ENCODE peak calls at places on chromosomes 7 and 10, in ten cellular contexts. D, E, Y, I, F, C, N, J, B and X are unnamed samples. For H3K4me1, the result is how much of the 10 kb centered on the place peaks cover.

GRCh38 chr7:103504505-103505135 is 58.6 kb upstream of the SLC26A5 start:
- DNase-seq in F (no peak), Y (no peak), J (no peak), E (no peak), N (peak), I (no peak), C (no peak), B (no peak), D (no peak), X (no peak)

GRCh38 chr7:115477193-115477651 is 553.3 kb downstream of the TFEC start:
- DNase-seq in F (no peak), E (no peak), Y (no peak), B (no peak), D (no peak), C (peak), N (peak), J (peak), I (no peak), X (peak)

GRCh38 chr10:94413374-94413773 is 11.0 kb downstream of the TBC1D12 start:
- DNase-seq in I (no peak), B (no peak), F (no peak), Y (no peak), E (no peak), C (no peak), J (no peak), D (no peak), N (no peak), X (no peak)

GRCh38 chr10:92239600-92240288 is 51.1 kb downstream of the CPEB3 start:
- DNase-seq in J (peak), C (peak), D (peak), F (peak), Y (peak), B (peak), N (no peak), I (peak), E (no peak), X (peak)

GRCh38 chr10:86817246-86817645 is 60.8 kb downstream of the BMPR1A start:
- DNase-seq in I (no peak), J (no peak), C (no peak), F (no peak), Y (no peak), N (no peak), E (no peak), B (peak), D (no peak), X (no peak)

GRCh38 chr10:60524541-60524940 is 134.9 kb upstream of the ANK3 start:
- DNase-seq in N (no peak), C (peak), D (no peak), F (no peak), Y (no peak), I (no peak), B (peak), E (no peak), J (no peak), X (no peak)

GRCh38 chr7:127886248-127886647 is 145.0 kb downstream of the LRRC4 start:
- DNase-seq in D (no peak), B (no peak), I (no peak), F (no peak), C (no peak), J (no peak), Y (no peak), N (no peak), E (no peak), X (no peak)

GRCh38 chr7:159104188-159105030 is 40.3 kb downstream of the VIPR2 start:
- DNase-seq in B (no peak), I (no peak), J (peak), C (no peak), F (no peak), Y (no peak), D (no peak), N (no peak), E (no peak), X (peak)

GRCh38 chr7:137882261-137882668 is 35.5 kb upstream of the DGKI start:
- DNase-seq in Y (peak), E (peak), F (no peak), N (no peak), C (peak), B (peak), J (no peak), D (no peak), I (no peak), X (no peak)

GRCh38 chr7:30176463-30177090 is 41.8 kb downstream of the MTURN start:
- DNase-seq in N (no peak), C (no peak), I (no peak), B (no peak), F (no peak), J (no peak), Y (no peak), D (no peak), E (no peak), X (no peak)

GRCh38 chr7:30173058-30173897 is 38.5 kb downstream of the MTURN start:
- DNase-seq in B (peak), I (peak), E (no peak), D (no peak), J (no peak), Y (no peak), N (no peak), C (peak), F (no peak), X (peak)

GRCh38 chr7:30172451-30172850 is 37.7 kb downstream of the MTURN start:
- DNase-seq in D (no peak), B (peak), E (no peak), F (no peak), N (no peak), I (no peak), J (no peak), Y (no peak), C (no peak), X (no peak)

GRCh38 chr7:30177186-30177585 is 42.4 kb downstream of the MTURN start:
- DNase-seq in I (no peak), E (no peak), Y (no peak), B (no peak), C (no peak), N (no peak), F (no peak), J (no peak), D (no peak), X (no peak)

GRCh38 chr7:30175171-30175570 is 40.4 kb downstream of the MTURN start:
- DNase-seq in E (no peak), D (no peak), N (no peak), I (no peak), J (no peak), B (no peak), F (no peak), Y (no peak), C (no peak), X (no peak)
- H3K4me1 ChIP-seq in E (under half), D (under half), N (under half), I (under half), J (under half), B (under half), F (under half), Y (under half), C (under half), X (half or more)

GRCh38 chr7:123746055-123746454 is 2.7 kb downstream of the WASL start:
- DNase-seq in J (no peak), I (no peak), N (no peak), Y (no peak), F (no peak), D (no peak), E (no peak), B (no peak), C (no peak), X (no peak)
- H3K4me1 ChIP-seq in J (under half), I (under half), N (under half), Y (under half), F (under half), D (under half), E (under half), B (under half), C (under half), X (half or more)

GRCh38 chr10:71971769-71972555 is 7.8 kb downstream of the CHST3 start:
- DNase-seq in C (no peak), Y (no peak), D (no peak), E (no peak), F (no peak), J (peak), B (no peak), N (no peak), I (no peak), X (no peak)

GRCh38 chr10:71974489-71975011 is 10.4 kb downstream of the CHST3 start:
- DNase-seq in B (peak), E (peak), D (no peak), C (peak), N (no peak), F (no peak), J (peak), I (no peak), Y (peak), X (no peak)

GRCh38 chr10:71973777-71974488 is 9.7 kb downstream of the CHST3 start:
- DNase-seq in B (no peak), Y (no peak), I (no peak), N (no peak), F (no peak), C (no peak), E (no peak), D (no peak), J (no peak), X (no peak)

GRCh38 chr10:71971311-71971731 is 7.1 kb downstream of the CHST3 start:
- DNase-seq in F (no peak), I (peak), B (peak), Y (no peak), C (no peak), D (no peak), E (no peak), J (no peak), N (no peak), X (no peak)

DNA sequence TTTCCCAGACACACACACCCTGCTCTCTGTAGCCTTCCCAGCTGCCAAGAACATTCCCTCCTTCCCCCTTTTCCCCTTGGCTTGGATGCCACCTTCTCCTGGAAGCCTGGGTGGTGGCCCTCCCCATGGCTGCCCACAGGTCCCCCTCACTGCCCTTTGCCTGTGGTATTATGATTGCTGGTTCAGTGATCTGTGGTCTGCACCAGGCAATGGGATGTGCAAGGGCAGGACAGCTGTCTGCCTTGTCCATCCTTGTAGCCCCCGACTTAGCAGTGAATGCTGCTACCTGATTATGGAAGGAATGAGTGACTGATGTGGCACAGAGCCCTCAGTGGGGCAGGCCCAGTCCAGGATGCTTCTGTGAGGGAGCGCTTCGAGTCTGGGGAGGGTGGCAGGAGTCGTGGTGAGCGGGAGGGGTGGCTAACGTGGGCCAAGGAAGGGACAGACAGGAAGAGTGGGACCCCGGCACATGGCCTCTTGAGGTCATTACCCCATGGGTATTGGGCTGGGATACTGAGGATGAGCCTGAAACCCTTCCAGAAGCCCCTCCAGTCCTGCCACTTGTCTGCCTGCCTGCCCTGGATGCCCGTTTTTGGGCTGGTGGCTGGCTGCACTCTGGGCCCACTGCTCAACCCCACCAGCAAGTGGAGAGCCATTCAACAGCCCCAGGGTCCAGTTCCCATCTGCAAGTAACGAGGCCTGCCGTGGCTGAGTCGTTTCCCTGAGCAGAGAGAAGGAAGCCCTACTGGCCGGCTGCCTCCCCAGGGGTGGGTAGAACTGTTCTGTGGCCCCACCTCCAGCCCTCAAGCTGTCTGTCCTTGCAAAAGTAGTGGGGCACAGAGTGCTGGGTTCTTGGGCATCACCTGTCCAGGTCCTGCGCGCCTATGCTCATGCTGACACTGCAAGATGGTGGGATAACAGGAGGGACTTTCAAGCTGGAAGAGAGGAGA is 8.8 kb downstream of the CHST3 start:
- DNase-seq in E (no peak), Y (no peak), F (no peak), I (no peak), J (peak), B (no peak), C (no peak), D (no peak), N (no peak), X (no peak)
- H3K4me1 ChIP-seq in E (half or more), Y (half or more), F (under half), I (under half), J (under half), B (under half), C (under half), D (under half), N (under half), X (half or more)

GRCh38 chr7:44261239-44261638 is 60.5 kb downstream of the YKT6 start:
- DNase-seq in C (no peak), B (no peak), E (no peak), I (no peak), F (no peak), N (no peak), D (no peak), Y (no peak), J (no peak), X (no peak)
- H3K4me1 ChIP-seq in C (under half), B (half or more), E (under half), I (under half), F (under half), N (under half), D (under half), Y (under half), J (under half), X (half or more)

DNA sequence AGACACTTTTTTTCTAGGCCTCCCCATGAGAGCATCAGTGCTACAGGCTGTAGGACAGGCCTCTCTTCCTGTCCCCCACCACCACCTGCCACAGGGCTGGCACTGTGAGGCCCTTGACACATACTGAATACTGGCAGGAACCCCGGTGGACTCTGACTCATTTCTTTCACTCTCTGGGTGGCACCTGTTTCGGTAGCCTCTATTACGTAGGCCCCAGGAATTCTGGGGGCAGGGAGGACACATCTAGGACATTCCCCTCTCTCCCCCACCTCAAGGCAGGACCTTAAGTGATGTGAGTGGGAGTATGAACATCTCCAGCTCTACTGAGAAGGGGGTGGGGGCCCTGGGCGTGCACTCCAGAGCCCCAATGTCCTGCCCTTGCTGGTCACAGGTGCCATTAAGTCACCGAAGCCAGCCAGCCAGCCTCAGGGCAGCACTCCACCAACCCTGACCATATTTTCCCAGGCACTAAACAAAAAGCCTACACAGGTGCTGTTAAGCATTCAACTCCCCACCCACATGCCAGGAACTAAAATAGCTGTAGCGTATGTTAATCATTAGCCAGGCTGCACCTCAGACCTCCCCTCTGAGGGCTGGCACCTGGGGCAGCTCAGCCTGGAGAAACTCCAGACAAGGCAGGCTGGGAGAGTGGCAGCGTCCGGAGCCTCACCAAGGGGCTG is 8.9 kb downstream of the ANXA11 start:
- DNase-seq in N (no peak), E (no peak), B (peak), J (peak), D (peak), Y (no peak), F (peak), I (peak), C (peak), X (no peak)
- H3K4me1 ChIP-seq in N (under half), E (under half), B (under half), J (half or more), D (half or more), Y (half or more), F (half or more), I (under half), C (under half), X (half or more)

GRCh38 chr10:110835841-110836240 is 35.9 kb upstream of the PDCD4 start:
- DNase-seq in N (no peak), D (no peak), F (no peak), Y (no peak), J (no peak), E (no peak), B (no peak), I (no peak), C (no peak), X (no peak)
- H3K4me1 ChIP-seq in N (under half), D (under half), F (under half), Y (under half), J (under half), E (under half), B (under half), I (under half), C (under half), X (half or more)

GRCh38 chr10:660980-661890 is 28.2 kb downstream of the DIP2C start:
- DNase-seq in N (no peak), D (no peak), C (no peak), I (no peak), E (no peak), F (no peak), J (no peak), B (no peak), Y (no peak), X (no peak)
- H3K4me1 ChIP-seq in N (under half), D (under half), C (under half), I (under half), E (under half), F (under half), J (under half), B (under half), Y (under half), X (half or more)

DNA sequence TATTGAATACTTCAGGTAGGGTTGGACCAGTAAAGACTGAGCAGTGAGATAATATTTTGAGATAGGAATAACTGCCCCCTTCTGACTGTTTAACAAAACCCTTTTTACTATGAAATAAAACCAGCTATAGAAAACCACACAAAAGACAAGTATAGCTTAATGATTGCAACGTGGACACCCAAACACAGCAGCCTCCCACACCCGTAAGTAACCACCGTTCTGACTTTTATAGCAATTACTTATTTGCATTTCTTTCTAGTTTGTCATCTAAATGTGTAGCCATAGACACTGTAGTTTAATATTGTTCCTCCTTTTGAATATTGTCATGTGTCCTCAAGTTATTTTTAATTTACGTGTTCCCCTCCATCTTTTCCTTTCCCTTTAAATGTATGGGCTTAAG is 42.9 kb upstream of the SYPL1 start:
- DNase-seq in N (no peak), Y (no peak), D (no peak), C (no peak), J (no peak), E (no peak), B (no peak), I (no peak), F (no peak), X (no peak)
- H3K4me1 ChIP-seq in N (under half), Y (under half), D (under half), C (under half), J (under half), E (under half), B (under half), I (under half), F (under half), X (under half)

GRCh38 chr7:118794419-118794818 is 569.9 kb downstream of the ANKRD7 start:
- DNase-seq in E (no peak), I (no peak), B (peak), F (no peak), J (no peak), N (no peak), D (no peak), C (peak), Y (no peak), X (no peak)
- H3K4me1 ChIP-seq in E (under half), I (under half), B (under half), F (under half), J (under half), N (under half), D (under half), C (under half), Y (under half), X (under half)